ENCODE peak calls at places on chromosomes 3 and 15, in five cellular contexts. G is activated naive CD8-positive, alpha-beta T cell treated with anti-CD3 and anti-CD28 coated beads, Interleukin-2, amount 50 U/mL, for 24 hours; L is nephron progenitor cell; P is aorta; S is lower leg skin. F is an unnamed sample.

GRCh38 chr15:60134609-60135008 is 130.5 kb downstream of the FOXB1 start:
- DNase-seq in P (no peak), L (no peak), G (no peak), S (no peak), F (no peak)

GRCh38 chr3:127455541-127456450 is 134.7 kb downstream of the TPRA1 start:
- DNase-seq in S (peak), L (peak), G (peak), P (peak), F (peak)

GRCh38 chr15:29687939-29688884 is 134.1 kb downstream of the TJP1 start:
- DNase-seq in S (peak), P (no peak), G (no peak), L (peak), F (no peak)

GRCh38 chr15:65470866-65471265 is 46.6 kb downstream of the DPP8 start:
- DNase-seq in G (no peak), L (no peak), P (no peak), S (no peak), F (no peak)

GRCh38 chr3:81550415-81550814 is 211.0 kb downstream of the GBE1 start:
- DNase-seq in L (no peak), P (no peak), S (no peak), G (no peak), F (no peak)

GRCh38 chr3:172466553-172467130 is 18.4 kb upstream of the GHSR start:
- DNase-seq in L (no peak), G (no peak), P (no peak), S (no peak), F (no peak)

GRCh38 chr15:87287156-87287555 is 969.4 kb downstream of the NTRK3 start:
- DNase-seq in S (no peak), G (no peak), L (no peak), P (no peak), F (no peak)

GRCh38 chr15:58509556-58509955 is 77.8 kb downstream of the LIPC start:
- DNase-seq in L (no peak), P (no peak), G (no peak), S (no peak), F (no peak)

GRCh38 chr3:55405436-55405835 is 81.7 kb downstream of the WNT5A start:
- DNase-seq in L (peak), S (no peak), P (no peak), G (no peak), F (peak)

GRCh38 chr3:151709847-151710246 is 23.9 kb upstream of the AADACL2 start:
- DNase-seq in L (no peak), S (no peak), G (no peak), P (no peak), F (no peak)

GRCh38 chr3:126113733-126114132 is 29.8 kb upstream of the SLC41A3 start:
- DNase-seq in G (no peak), S (peak), L (peak), P (peak), F (peak)

GRCh38 chr3:38579551-38580449 is 69.7 kb downstream of the SCN5A start:
- DNase-seq in L (no peak), S (peak), G (no peak), P (peak), F (peak)

GRCh38 chr3:184814214-184814613 is 2.2 kb downstream of the VPS8 start:
- DNase-seq in L (no peak), G (no peak), P (no peak), S (no peak), F (peak)

GRCh38 chr3:21140785-21141184 is 610.2 kb downstream of the ZNF385D start:
- DNase-seq in P (no peak), G (no peak), L (no peak), S (no peak), F (no peak)

GRCh38 chr3:123396171-123397049 is 52.5 kb downstream of the ADCY5 start:
- DNase-seq in L (no peak), G (no peak), S (no peak), P (peak), F (no peak)

GRCh38 chr15:78634251-78635145 is 6.5 kb downstream of the CHRNB4 start:
- DNase-seq in S (peak), L (no peak), G (no peak), P (no peak), F (no peak)

GRCh38 chr3:9340450-9341009 is 22.3 kb upstream of the THUMPD3 start:
- DNase-seq in L (no peak), S (no peak), G (no peak), P (no peak), F (no peak)

GRCh38 chr3:44991326-44991725 is 15.3 kb downstream of the EXOSC7 start:
- DNase-seq in L (no peak), P (no peak), G (no peak), S (peak), F (no peak)

GRCh38 chr3:160673188-160673587 is 3.8 kb upstream of the ARL14 start:
- DNase-seq in L (no peak), G (no peak), S (no peak), P (no peak), F (no peak)

GRCh38 chr3:64318001-64318400 is 92.7 kb upstream of the PRICKLE2 start:
- DNase-seq in G (no peak), S (no peak), P (no peak), L (no peak), F (no peak)

GRCh38 chr3:149620291-149621020 is 37.4 kb downstream of the WWTR1 start:
- DNase-seq in L (no peak), G (no peak), S (no peak), P (no peak), F (no peak)

GRCh38 chr3:197892162-197892561 is 57.8 kb upstream of the RPL35A start:
- DNase-seq in P (no peak), L (no peak), S (no peak), G (no peak), F (no peak)

F was measured in OCI-LY7.